ENCODE peak calls at places on chromosomes 7 and 10, in ten cellular contexts. One of them, this sample, is unnamed.

GRCh38 chr7:51930834-51931233 is 614.2 kb upstream of the COBL start:
- DNase-seq in transverse colon: no peak
- DNase-seq in GM12892: no peak
- DNase-seq in spleen: no peak
- DNase-seq in K562: no peak
- DNase-seq in breast epithelium: no peak
- DNase-seq in GM12891: no peak
- DNase-seq in upper lobe of left lung: no peak
- DNase-seq in SK-N-SH: no peak
- DNase-seq in GM23338: no peak
- DNase-seq in this sample: no peak

GRCh38 chr10:22629126-22629525 is 85.3 kb downstream of the PIP4K2A start:
- DNase-seq in SK-N-SH: no peak
- DNase-seq in breast epithelium: no peak
- DNase-seq in GM12891: no peak
- DNase-seq in GM23338: no peak
- DNase-seq in transverse colon: no peak
- DNase-seq in GM12892: no peak
- DNase-seq in K562: no peak
- DNase-seq in spleen: no peak
- DNase-seq in upper lobe of left lung: no peak
- DNase-seq in this sample: no peak

GRCh38 chr10:17787087-17787942 is 21.8 kb upstream of the MRC1 start:
- DNase-seq in upper lobe of left lung: peak
- DNase-seq in breast epithelium: no peak
- DNase-seq in GM12891: no peak
- DNase-seq in GM12892: no peak
- DNase-seq in SK-N-SH: no peak
- DNase-seq in transverse colon: no peak
- DNase-seq in K562: no peak
- DNase-seq in spleen: no peak
- DNase-seq in GM23338: peak
- DNase-seq in this sample: no peak

GRCh38 chr7:158595068-158595467 is 7.4 kb upstream of the PTPRN2 start:
- DNase-seq in K562: no peak
- DNase-seq in GM12891: no peak
- DNase-seq in spleen: no peak
- DNase-seq in SK-N-SH: no peak
- DNase-seq in transverse colon: no peak
- DNase-seq in upper lobe of left lung: no peak
- DNase-seq in GM12892: no peak
- DNase-seq in GM23338: no peak
- DNase-seq in breast epithelium: no peak
- DNase-seq in this sample: no peak

GRCh38 chr10:118800920-118801319 is 46.1 kb upstream of the CACUL1 start:
- DNase-seq in breast epithelium: peak
- DNase-seq in GM12892: no peak
- DNase-seq in upper lobe of left lung: no peak
- DNase-seq in SK-N-SH: peak
- DNase-seq in GM12891: no peak
- DNase-seq in transverse colon: peak
- DNase-seq in spleen: peak
- DNase-seq in K562: peak
- DNase-seq in GM23338: no peak
- DNase-seq in this sample: no peak

GRCh38 chr10:124626759-124627380 is 117.3 kb downstream of the FAM53B start:
- DNase-seq in transverse colon: peak
- DNase-seq in upper lobe of left lung: peak
- DNase-seq in spleen: peak
- DNase-seq in GM12891: no peak
- DNase-seq in breast epithelium: peak
- DNase-seq in GM23338: peak
- DNase-seq in SK-N-SH: no peak
- DNase-seq in K562: no peak
- DNase-seq in GM12892: no peak
- DNase-seq in this sample: no peak

GRCh38 chr7:22418251-22419046 is 61.5 kb upstream of the RAPGEF5 start:
- DNase-seq in K562: no peak
- DNase-seq in GM12891: no peak
- DNase-seq in transverse colon: no peak
- DNase-seq in GM23338: no peak
- DNase-seq in GM12892: no peak
- DNase-seq in spleen: no peak
- DNase-seq in SK-N-SH: no peak
- DNase-seq in upper lobe of left lung: no peak
- DNase-seq in breast epithelium: no peak
- DNase-seq in this sample: no peak

GRCh38 chr10:665579-666091 is 23.8 kb downstream of the DIP2C start:
- DNase-seq in GM12892: no peak
- DNase-seq in SK-N-SH: no peak
- DNase-seq in transverse colon: peak
- DNase-seq in upper lobe of left lung: no peak
- DNase-seq in K562: no peak
- DNase-seq in spleen: no peak
- DNase-seq in breast epithelium: no peak
- DNase-seq in GM23338: no peak
- DNase-seq in GM12891: no peak
- DNase-seq in this sample: peak

GRCh38 chr7:44749992-44750391 is 1.3 kb downstream of the ZMIZ2 start:
- DNase-seq in GM12891: no peak
- DNase-seq in transverse colon: no peak
- DNase-seq in upper lobe of left lung: no peak
- DNase-seq in spleen: peak
- DNase-seq in K562: no peak
- DNase-seq in GM12892: no peak
- DNase-seq in SK-N-SH: no peak
- DNase-seq in GM23338: no peak
- DNase-seq in breast epithelium: no peak
- DNase-seq in this sample: no peak

GRCh38 chr7:44748948-44749731 is 493 bp downstream of the ZMIZ2 start:
- DNase-seq in transverse colon: no peak
- DNase-seq in GM23338: peak
- DNase-seq in K562: no peak
- DNase-seq in GM12891: no peak
- DNase-seq in SK-N-SH: peak
- DNase-seq in GM12892: no peak
- DNase-seq in breast epithelium: no peak
- DNase-seq in spleen: no peak
- DNase-seq in upper lobe of left lung: no peak
- DNase-seq in this sample: no peak

GRCh38 chr7:44750424-44750823 is 1.8 kb downstream of the ZMIZ2 start:
- DNase-seq in breast epithelium: no peak
- DNase-seq in GM12892: no peak
- DNase-seq in GM23338: no peak
- DNase-seq in spleen: peak
- DNase-seq in transverse colon: no peak
- DNase-seq in GM12891: no peak
- DNase-seq in SK-N-SH: no peak
- DNase-seq in upper lobe of left lung: no peak
- DNase-seq in K562: no peak
- DNase-seq in this sample: no peak

GRCh38 chr7:44752822-44753221 is 4.2 kb downstream of the ZMIZ2 start:
- DNase-seq in upper lobe of left lung: no peak
- DNase-seq in GM12891: no peak
- DNase-seq in SK-N-SH: no peak
- DNase-seq in K562: no peak
- DNase-seq in spleen: no peak
- DNase-seq in GM12892: no peak
- DNase-seq in GM23338: no peak
- DNase-seq in transverse colon: no peak
- DNase-seq in breast epithelium: no peak
- DNase-seq in this sample: no peak

GRCh38 chr7:44750921-44751571 is 2.4 kb downstream of the ZMIZ2 start:
- DNase-seq in GM12892: peak
- DNase-seq in spleen: peak
- DNase-seq in GM12891: peak
- DNase-seq in GM23338: no peak
- DNase-seq in K562: peak
- DNase-seq in transverse colon: peak
- DNase-seq in breast epithelium: no peak
- DNase-seq in SK-N-SH: no peak
- DNase-seq in upper lobe of left lung: no peak
- DNase-seq in this sample: no peak
- TF ChIP-seq POLR2AphosphoS5 in GM12892: peak
- TF ChIP-seq POLR2AphosphoS5 in spleen: peak
- TF ChIP-seq POLR2AphosphoS5 in GM12891: peak
- TF ChIP-seq POLR2AphosphoS5 in GM23338: no peak
- TF ChIP-seq POLR2AphosphoS5 in K562: no peak
- TF ChIP-seq POLR2AphosphoS5 in transverse colon: no peak
- TF ChIP-seq POLR2AphosphoS5 in breast epithelium: no peak
- TF ChIP-seq POLR2AphosphoS5 in SK-N-SH: no peak
- TF ChIP-seq POLR2AphosphoS5 in upper lobe of left lung: no peak
- TF ChIP-seq POLR2AphosphoS5 in this sample: no peak

GRCh38 chr10:97428572-97428981 is 2.6 kb downstream of the PGAM1 start:
- DNase-seq in SK-N-SH: no peak
- DNase-seq in GM12892: no peak
- DNase-seq in spleen: no peak
- DNase-seq in K562: peak
- DNase-seq in GM12891: no peak
- DNase-seq in breast epithelium: no peak
- DNase-seq in upper lobe of left lung: no peak
- DNase-seq in transverse colon: no peak
- DNase-seq in GM23338: peak
- DNase-seq in this sample: no peak
- TF ChIP-seq POLR2AphosphoS5 in SK-N-SH: peak
- TF ChIP-seq POLR2AphosphoS5 in GM12892: no peak
- TF ChIP-seq POLR2AphosphoS5 in spleen: no peak
- TF ChIP-seq POLR2AphosphoS5 in K562: no peak
- TF ChIP-seq POLR2AphosphoS5 in GM12891: no peak
- TF ChIP-seq POLR2AphosphoS5 in breast epithelium: no peak
- TF ChIP-seq POLR2AphosphoS5 in upper lobe of left lung: no peak
- TF ChIP-seq POLR2AphosphoS5 in transverse colon: no peak
- TF ChIP-seq POLR2AphosphoS5 in GM23338: no peak
- TF ChIP-seq POLR2AphosphoS5 in this sample: no peak

DNA sequence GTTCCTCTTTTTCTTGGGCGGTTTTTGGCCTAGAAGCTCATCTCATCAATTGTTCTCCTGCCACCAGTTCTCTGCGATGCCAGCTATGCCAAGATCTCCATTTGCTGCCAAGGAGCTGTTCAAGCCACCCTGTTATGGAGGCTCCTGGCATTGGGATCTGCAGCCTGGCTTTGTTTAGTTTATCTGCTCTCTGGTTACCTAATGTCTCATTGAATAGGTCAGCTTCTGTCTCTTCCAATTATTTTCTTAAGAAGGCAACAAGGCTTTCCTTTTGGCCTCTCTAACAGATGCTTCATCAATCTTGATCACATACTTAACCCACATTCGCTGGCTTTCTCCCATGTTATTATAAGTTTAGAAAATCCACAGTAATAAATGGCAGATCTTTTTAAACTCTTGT is 20.6 kb upstream of the SDK1 start:
- DNase-seq in SK-N-SH: no peak
- DNase-seq in GM12891: no peak
- DNase-seq in GM23338: no peak
- DNase-seq in GM12892: no peak
- DNase-seq in K562: no peak
- DNase-seq in transverse colon: no peak
- DNase-seq in spleen: no peak
- DNase-seq in upper lobe of left lung: no peak
- DNase-seq in breast epithelium: peak
- DNase-seq in this sample: peak
- TF ChIP-seq POLR2AphosphoS5 in SK-N-SH: no peak
- TF ChIP-seq POLR2AphosphoS5 in GM12891: no peak
- TF ChIP-seq POLR2AphosphoS5 in GM23338: no peak
- TF ChIP-seq POLR2AphosphoS5 in GM12892: no peak
- TF ChIP-seq POLR2AphosphoS5 in K562: no peak
- TF ChIP-seq POLR2AphosphoS5 in transverse colon: no peak
- TF ChIP-seq POLR2AphosphoS5 in spleen: no peak
- TF ChIP-seq POLR2AphosphoS5 in upper lobe of left lung: no peak
- TF ChIP-seq POLR2AphosphoS5 in breast epithelium: no peak
- TF ChIP-seq POLR2AphosphoS5 in this sample: peak

GRCh38 chr7:141702047-141702567 is at the start of gene DENND11:
- DNase-seq in transverse colon: peak
- DNase-seq in GM12891: peak
- DNase-seq in breast epithelium: no peak
- DNase-seq in K562: peak
- DNase-seq in SK-N-SH: peak
- DNase-seq in spleen: peak
- DNase-seq in GM12892: peak
- DNase-seq in GM23338: peak
- DNase-seq in upper lobe of left lung: peak
- DNase-seq in this sample: no peak
- TF ChIP-seq POLR2AphosphoS5 in transverse colon: no peak
- TF ChIP-seq POLR2AphosphoS5 in GM12891: no peak
- TF ChIP-seq POLR2AphosphoS5 in breast epithelium: no peak
- TF ChIP-seq POLR2AphosphoS5 in K562: no peak
- TF ChIP-seq POLR2AphosphoS5 in SK-N-SH: no peak
- TF ChIP-seq POLR2AphosphoS5 in spleen: peak
- TF ChIP-seq POLR2AphosphoS5 in GM12892: no peak
- TF ChIP-seq POLR2AphosphoS5 in GM23338: no peak
- TF ChIP-seq POLR2AphosphoS5 in upper lobe of left lung: no peak
- TF ChIP-seq POLR2AphosphoS5 in this sample: no peak

DNA sequence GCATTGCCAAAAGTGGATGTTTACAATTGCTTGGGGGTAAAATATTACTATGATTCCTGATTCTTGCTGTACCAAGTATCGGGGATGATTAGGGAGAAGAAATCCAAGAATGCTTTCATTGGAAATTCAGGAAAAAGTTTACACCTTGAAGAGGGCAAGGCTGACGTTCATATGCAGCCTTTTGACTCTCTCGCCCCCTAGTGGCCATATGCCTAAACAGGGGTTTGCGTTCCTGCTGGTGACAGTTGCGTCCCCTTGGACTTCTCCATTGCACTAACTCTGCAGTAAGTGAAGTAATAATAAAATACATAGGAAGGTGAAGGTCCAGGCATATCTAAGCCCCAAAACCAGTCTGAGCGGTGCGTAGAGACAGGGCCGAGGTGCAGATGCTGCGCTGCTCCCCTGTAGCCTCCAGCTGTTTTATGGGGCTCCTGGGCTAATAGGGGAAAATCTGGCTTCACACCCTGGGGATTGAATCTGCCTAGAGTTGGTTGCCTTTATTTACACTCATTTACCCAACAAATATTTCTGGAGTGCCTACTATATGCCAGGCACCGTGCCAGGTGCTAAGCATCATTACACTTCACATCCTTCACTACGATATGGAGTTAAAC is 12.4 kb upstream of the KIAA1217 start:
- DNase-seq in SK-N-SH: peak
- DNase-seq in spleen: no peak
- DNase-seq in GM23338: peak
- DNase-seq in GM12891: peak
- DNase-seq in upper lobe of left lung: peak
- DNase-seq in breast epithelium: peak
- DNase-seq in transverse colon: peak
- DNase-seq in K562: peak
- DNase-seq in GM12892: peak
- DNase-seq in this sample: peak
- TF ChIP-seq POLR2AphosphoS5 in SK-N-SH: no peak
- TF ChIP-seq POLR2AphosphoS5 in spleen: no peak
- TF ChIP-seq POLR2AphosphoS5 in GM23338: no peak
- TF ChIP-seq POLR2AphosphoS5 in GM12891: no peak
- TF ChIP-seq POLR2AphosphoS5 in upper lobe of left lung: no peak
- TF ChIP-seq POLR2AphosphoS5 in breast epithelium: no peak
- TF ChIP-seq POLR2AphosphoS5 in transverse colon: no peak
- TF ChIP-seq POLR2AphosphoS5 in K562: no peak
- TF ChIP-seq POLR2AphosphoS5 in GM12892: no peak
- TF ChIP-seq POLR2AphosphoS5 in this sample: no peak

GRCh38 chr10:97726636-97727178 is 10.2 kb upstream of the ZFYVE27 start:
- DNase-seq in upper lobe of left lung: peak
- DNase-seq in K562: peak
- DNase-seq in GM12892: no peak
- DNase-seq in spleen: peak
- DNase-seq in GM12891: no peak
- DNase-seq in SK-N-SH: no peak
- DNase-seq in transverse colon: peak
- DNase-seq in breast epithelium: no peak
- DNase-seq in GM23338: peak
- DNase-seq in this sample: no peak
- TF ChIP-seq POLR2AphosphoS5 in upper lobe of left lung: peak
- TF ChIP-seq POLR2AphosphoS5 in K562: no peak
- TF ChIP-seq POLR2AphosphoS5 in GM12892: no peak
- TF ChIP-seq POLR2AphosphoS5 in spleen: no peak
- TF ChIP-seq POLR2AphosphoS5 in GM12891: no peak
- TF ChIP-seq POLR2AphosphoS5 in SK-N-SH: no peak
- TF ChIP-seq POLR2AphosphoS5 in transverse colon: peak
- TF ChIP-seq POLR2AphosphoS5 in breast epithelium: no peak
- TF ChIP-seq POLR2AphosphoS5 in GM23338: peak
- TF ChIP-seq POLR2AphosphoS5 in this sample: peak